ENCODE peak calls at places on chromosomes 2 and 18, in seven cellular contexts. U is NCI-H146; M is CMK; N is lower leg skin; J is stimulated activated CD8-positive, alpha-beta memory T cell treated with anti-CD3 and anti-CD28 coated beads, Interleukin-12 subunit alpha, Interleukin-12 subunit beta, amount 100 ng/mL, for 1 hour; C is effector memory CD8-positive, alpha-beta T cell; S is choroid plexus epithelial cell. T is an unnamed sample.

GRCh38 chr18:70469916-70470315 is 181.1 kb downstream of the SOCS6 start:
- DNase-seq in J (no peak), U (peak), N (no peak), S (peak), C (no peak), M (no peak), T (no peak)

GRCh38 chr2:127609818-127610217 is 36.1 kb upstream of the GPR17 start:
- DNase-seq in M (no peak), J (no peak), S (no peak), U (no peak), C (no peak), N (no peak), T (no peak)

GRCh38 chr2:217588266-217588665 is 414.5 kb downstream of the TNS1 start:
- DNase-seq in M (no peak), U (no peak), C (no peak), S (no peak), N (no peak), J (no peak), T (no peak)

GRCh38 chr2:42359894-42360483 is 1.0 kb downstream of the COX7A2L start:
- DNase-seq in N (no peak), J (no peak), U (no peak), C (peak), M (peak), S (peak), T (peak)

GRCh38 chr2:165803123-165803760 is 9.2 kb upstream of the GALNT3 start:
- DNase-seq in S (peak), M (no peak), U (no peak), C (no peak), J (no peak), N (no peak), T (no peak)

GRCh38 chr2:24076849-24077534 is 866 bp upstream of the SF3B6 start:
- DNase-seq in S (peak), M (no peak), C (no peak), U (no peak), N (no peak), J (no peak), T (peak)

GRCh38 chr2:79723830-79724229 is 211.0 kb downstream of the CTNNA2 start:
- DNase-seq in M (no peak), N (no peak), J (no peak), U (no peak), C (no peak), S (peak), T (no peak)

GRCh38 chr2:149860276-149860921 is 272.8 kb upstream of the MMADHC start:
- DNase-seq in N (peak), C (no peak), S (peak), M (no peak), J (no peak), U (no peak), T (no peak)

GRCh38 chr2:86280191-86280667 is 57.2 kb downstream of the REEP1 start:
- DNase-seq in M (no peak), S (no peak), J (no peak), N (no peak), C (no peak), U (no peak), T (no peak)

GRCh38 chr2:178320011-178320410 is 125.7 kb downstream of the OSBPL6 start:
- DNase-seq in S (no peak), C (no peak), J (no peak), N (no peak), U (peak), M (no peak), T (no peak)

GRCh38 chr2:79393806-79394484 is 118.9 kb upstream of the CTNNA2 start:
- DNase-seq in N (no peak), U (peak), J (no peak), C (no peak), M (no peak), S (no peak), T (no peak)

GRCh38 chr2:109264595-109265328 is 135.8 kb downstream of the SH3RF3 start:
- DNase-seq in N (no peak), C (no peak), S (peak), U (no peak), M (no peak), J (no peak), T (no peak)

GRCh38 chr2:178787934-178788333 is 19.3 kb downstream of the TTN start:
- DNase-seq in U (no peak), J (no peak), N (no peak), S (no peak), M (no peak), C (no peak), T (no peak)

GRCh38 chr2:171247741-171248140 is 87.0 kb upstream of the TLK1 start:
- DNase-seq in N (no peak), J (no peak), U (no peak), C (no peak), S (no peak), M (no peak), T (no peak)

GRCh38 chr2:160365691-160366367 is 127.8 kb downstream of the RBMS1 start:
- DNase-seq in N (peak), C (no peak), S (peak), M (no peak), U (no peak), J (no peak), T (no peak)

GRCh38 chr2:240913810-240914644 is 7.9 kb downstream of the CROCC2 start:
- DNase-seq in M (peak), C (peak), U (peak), S (peak), J (peak), N (no peak), T (peak)

GRCh38 chr18:79520473-79521390 is 125.0 kb downstream of the NFATC1 start:
- DNase-seq in M (no peak), C (no peak), S (no peak), J (no peak), N (no peak), U (no peak), T (no peak)

GRCh38 chr18:45664824-45665763 is 49.8 kb downstream of the SLC14A2 start:
- DNase-seq in C (peak), M (no peak), U (peak), J (peak), S (peak), N (peak), T (peak)

GRCh38 chr2:191724015-191724414 is 46.1 kb downstream of the NABP1 start:
- DNase-seq in C (no peak), N (no peak), U (no peak), S (no peak), M (no peak), J (no peak), T (peak)

GRCh38 chr2:239380831-239381708 is 19.8 kb downstream of the HDAC4 start:
- DNase-seq in N (no peak), M (no peak), J (peak), U (no peak), S (no peak), C (peak), T (peak)

GRCh38 chr2:195533771-195534642 is 123.0 kb upstream of the SLC39A10 start:
- DNase-seq in N (peak), J (peak), M (no peak), U (no peak), C (peak), S (peak), T (peak)

GRCh38 chr2:42949125-42949524 is 156.7 kb upstream of the HAAO start:
- DNase-seq in U (no peak), M (no peak), C (no peak), S (no peak), J (no peak), N (no peak), T (no peak)

GRCh38 chr2:28643324-28643723 is 108.3 kb upstream of the PPP1CB start:
- DNase-seq in J (no peak), U (no peak), N (no peak), C (no peak), M (no peak), S (no peak), T (no peak)

GRCh38 chr18:58865714-58866113 is 1.0 kb downstream of the ZNF532 start:
- DNase-seq in M (no peak), C (no peak), S (no peak), J (no peak), N (no peak), U (no peak), T (no peak)

GRCh38 chr2:214577769-214578168 is 166.9 kb downstream of the VWC2L start:
- DNase-seq in C (no peak), J (no peak), M (no peak), S (no peak), N (no peak), U (no peak), T (no peak)

GRCh38 chr2:202185816-202186221 is 52.6 kb downstream of the SUMO1 start:
- DNase-seq in U (no peak), M (no peak), N (no peak), S (peak), J (no peak), C (no peak), T (no peak)

GRCh38 chr2:202042444-202042843 is 8.8 kb downstream of the FZD7 start:
- DNase-seq in U (no peak), S (no peak), N (no peak), C (no peak), M (no peak), J (no peak), T (no peak)

GRCh38 chr2:62363166-62363565 is 142.8 kb downstream of the TMEM17 start:
- DNase-seq in N (no peak), U (no peak), C (no peak), J (no peak), S (no peak), M (no peak), T (no peak)

T was measured in Karpas-422.